ENCODE peak calls at places on chromosomes 16 and 17, in eight cellular contexts. S is left lung, R is tibial nerve, L is thoracic aorta, D is heart left ventricle, K is adrenal gland, T is upper lobe of right lung, H is endodermal cell. N is an unnamed sample. For H3K27me3, the result is how much of the 10 kb centered on the place peaks cover.

GRCh38 chr17:69501591-69502468 is 87.3 kb downstream of the MAP2K6 start:
- DNase-seq in D (peak), R (no peak), S (no peak), L (no peak), H (peak), T (no peak), K (no peak), N (peak)

GRCh38 chr16:72787519-72788268 is 260.2 kb downstream of the ZFHX3 start:
- DNase-seq in D (peak), R (peak), T (peak), S (peak), H (peak), K (peak), L (peak), N (peak)

GRCh38 chr16:28193530-28194423 is 18.0 kb downstream of the XPO6 start:
- DNase-seq in R (no peak), D (no peak), K (no peak), T (no peak), L (no peak), S (no peak), H (no peak), N (peak)

GRCh38 chr17:78327880-78328279 is 32.0 kb downstream of the SOCS3 start:
- DNase-seq in H (no peak), K (no peak), S (no peak), R (no peak), D (no peak), T (no peak), L (no peak), N (no peak)

GRCh38 chr16:54672500-54672899 is 258.2 kb upstream of the IRX5 start:
- DNase-seq in H (no peak), S (no peak), K (no peak), R (no peak), T (no peak), D (no peak), L (no peak), N (no peak)

GRCh38 chr16:87457724-87458423 is 35.0 kb downstream of the ZCCHC14 start:
- DNase-seq in K (no peak), S (no peak), T (peak), H (peak), L (no peak), R (no peak), D (no peak), N (peak)

GRCh38 chr16:16067127-16067526 is 117.7 kb downstream of the ABCC1 start:
- DNase-seq in H (no peak), R (no peak), L (peak), D (peak), K (no peak), T (no peak), S (no peak), N (peak)

GRCh38 chr16:86990451-86990850 is 326.7 kb downstream of the C16orf95 start:
- DNase-seq in R (no peak), L (no peak), S (no peak), T (no peak), D (no peak), K (no peak), H (no peak), N (no peak)

GRCh38 chr16:87361916-87362619 is 21.5 kb downstream of the FBXO31 start:
- DNase-seq in L (no peak), K (no peak), D (no peak), H (no peak), R (no peak), S (no peak), T (no peak), N (no peak)

GRCh38 chr16:57572978-57573733 is 30.7 kb downstream of the ADGRG5 start:
- DNase-seq in S (no peak), D (no peak), T (no peak), K (no peak), L (no peak), H (no peak), R (no peak), N (no peak)

GRCh38 chr17:11921296-11921695 is 76.0 kb downstream of the ZNF18 start:
- DNase-seq in R (no peak), L (no peak), T (no peak), S (no peak), K (no peak), H (no peak), D (no peak), N (no peak)

GRCh38 chr16:56866955-56867830 is 2.2 kb downstream of the SLC12A3 start:
- DNase-seq in K (no peak), H (peak), D (no peak), S (no peak), R (no peak), T (no peak), L (no peak), N (no peak)

GRCh38 chr17:33684714-33685113 is 391.6 kb upstream of the ASIC2 start:
- DNase-seq in S (no peak), D (no peak), L (no peak), R (no peak), K (no peak), H (no peak), T (no peak), N (no peak)

GRCh38 chr16:87979352-87979751 is 28.1 kb downstream of the BANP start:
- DNase-seq in L (no peak), K (no peak), T (no peak), H (peak), S (no peak), R (no peak), D (peak), N (no peak)

GRCh38 chr16:24075929-24076716 is 180.0 kb upstream of the CACNG3 start:
- DNase-seq in K (no peak), L (no peak), R (no peak), H (peak), T (no peak), D (no peak), S (no peak), N (no peak)

GRCh38 chr17:36475346-36475970 is 11.0 kb upstream of the ZNHIT3 start:
- DNase-seq in H (no peak), R (no peak), S (no peak), K (no peak), D (no peak), T (no peak), L (no peak), N (no peak)

GRCh38 chr17:76251478-76252039 is 11.3 kb upstream of the RNF157 start:
- DNase-seq in H (peak), L (no peak), R (no peak), K (no peak), T (no peak), S (no peak), D (no peak), N (no peak)

GRCh38 chr17:17722906-17723353 is 41.7 kb downstream of the RAI1 start:
- DNase-seq in D (no peak), L (no peak), T (no peak), K (no peak), R (no peak), S (no peak), H (no peak), N (no peak)
- H3K27me3 ChIP-seq in D (under half), L (under half), T (under half), K (under half), R (under half), S (under half), H (under half), N (under half)

GRCh38 chr17:81903415-81903831 is 1.4 kb downstream of the NPB start:
- DNase-seq in T (peak), S (no peak), K (no peak), D (no peak), R (no peak), L (no peak), H (no peak), N (no peak)

GRCh38 chr17:81900181-81900820 is 1.7 kb upstream of the NPB start:
- DNase-seq in H (no peak), K (no peak), T (no peak), L (no peak), S (no peak), R (no peak), D (no peak), N (no peak)

GRCh38 chr17:81901167-81902022 is 643 bp upstream of the NPB start:
- DNase-seq in S (no peak), T (no peak), D (no peak), K (no peak), H (no peak), L (no peak), R (no peak), N (no peak)

GRCh38 chr17:81902653-81903414 is 796 bp downstream of the NPB start:
- DNase-seq in K (no peak), H (peak), D (peak), S (peak), R (no peak), T (peak), L (no peak), N (no peak)

GRCh38 chr17:81902023-81902652 is at the start of gene NPB:
- DNase-seq in L (no peak), H (peak), D (peak), R (no peak), K (no peak), T (peak), S (peak), N (no peak)
- H3K4me3 ChIP-seq in L (peak), H (no peak), D (no peak), R (peak), K (no peak), T (peak), S (peak), N (peak)

DNA sequence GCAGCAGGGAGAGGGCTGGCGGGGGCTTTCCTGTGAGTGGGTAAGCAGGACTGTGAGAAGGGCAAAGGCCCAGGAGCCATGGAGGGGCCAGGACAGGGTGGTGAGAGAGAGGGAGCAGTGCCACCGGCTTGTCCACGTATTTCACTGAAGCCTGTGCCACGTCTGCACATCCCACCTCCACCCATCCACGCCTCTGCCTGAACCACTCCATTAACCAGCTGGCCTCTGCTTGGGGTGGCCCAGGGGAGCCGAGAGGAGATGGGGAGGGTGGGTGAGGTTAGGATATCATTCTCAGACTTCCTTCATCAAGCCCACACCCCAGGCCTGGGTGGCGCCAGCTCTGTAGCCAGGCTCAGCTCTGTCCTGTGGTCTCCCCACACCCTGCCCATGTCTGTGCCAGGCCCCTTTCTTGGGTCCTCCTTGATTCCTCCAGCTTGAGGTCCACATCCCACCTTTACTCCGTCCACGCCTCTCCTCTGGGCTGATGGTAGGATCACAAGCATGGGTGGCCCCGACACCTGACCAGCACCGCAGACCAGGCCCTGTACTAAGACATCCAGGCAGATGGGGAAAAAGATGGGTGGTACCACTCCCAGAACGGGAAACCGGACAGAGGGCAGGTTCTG is 3.2 kb upstream of the FN3K start:
- DNase-seq in L (no peak), R (no peak), S (peak), T (no peak), K (no peak), D (no peak), H (no peak), N (no peak)
- TF ChIP-seq CTCF in L (no peak), R (no peak), S (no peak), T (no peak), K (no peak), D (no peak), H (no peak), N (no peak)

GRCh38 chr16:10876305-10876704 is 697 bp upstream of the CIITA start:
- DNase-seq in K (no peak), D (no peak), R (no peak), L (no peak), T (no peak), H (no peak), S (no peak), N (no peak)

GRCh38 chr16:10878644-10879498 is 1.9 kb downstream of the CIITA start:
- DNase-seq in R (no peak), L (no peak), K (peak), S (peak), D (peak), T (peak), H (peak), N (no peak)

GRCh38 chr16:10878328-10878643 is 1.3 kb downstream of the CIITA start:
- DNase-seq in D (no peak), H (no peak), T (no peak), R (no peak), S (no peak), L (no peak), K (no peak), N (no peak)

GRCh38 chr16:10877472-10877946 is 507 bp downstream of the CIITA start:
- DNase-seq in L (no peak), S (no peak), T (peak), R (no peak), K (no peak), H (no peak), D (no peak), N (no peak)

GRCh38 chr16:10876799-10877341 is at the start of gene CIITA:
- DNase-seq in L (peak), D (peak), R (peak), H (peak), T (peak), K (peak), S (no peak), N (peak)
- H3K27me3 ChIP-seq in L (under half), D (under half), R (under half), H (half or more), T (under half), K (under half), S (under half), N (under half)

GRCh38 chr17:81342062-81342699 is 47.1 kb upstream of the SLC38A10 start:
- DNase-seq in L (no peak), D (no peak), T (no peak), S (no peak), R (no peak), H (peak), K (no peak), N (no peak)

GRCh38 chr17:81339502-81340296 is 44.6 kb upstream of the SLC38A10 start:
- DNase-seq in D (no peak), R (no peak), S (no peak), K (no peak), T (peak), H (peak), L (no peak), N (no peak)

GRCh38 chr17:81339180-81339501 is 44.0 kb upstream of the SLC38A10 start:
- DNase-seq in R (no peak), D (no peak), K (no peak), T (no peak), L (no peak), H (peak), S (no peak), N (no peak)

GRCh38 chr17:81341347-81342061 is 46.4 kb upstream of the SLC38A10 start:
- DNase-seq in R (no peak), K (no peak), H (peak), S (no peak), D (no peak), T (no peak), L (no peak), N (no peak)

GRCh38 chr17:81340606-81341346 is 45.7 kb upstream of the SLC38A10 start:
- DNase-seq in D (no peak), S (no peak), H (peak), T (no peak), K (peak), L (no peak), R (no peak), N (no peak)
- H3K4me3 ChIP-seq in D (peak), S (peak), H (peak), T (peak), K (peak), L (peak), R (peak), N (no peak)

GRCh38 chr17:81345211-81346089 is 49.8 kb upstream of the BAHCC1 start:
- DNase-seq in T (peak), D (peak), H (peak), L (peak), K (peak), S (peak), R (peak), N (no peak)
- TF ChIP-seq CTCF in T (peak), D (no peak), H (peak), L (peak), K (no peak), S (no peak), R (peak), N (peak)

GRCh38 chr16:3187798-3188674 is at the start of gene OR1F1:
- DNase-seq in D (no peak), H (peak), S (no peak), K (no peak), R (no peak), L (no peak), T (no peak), N (no peak)

GRCh38 chr16:3188675-3188924 is 596 bp downstream of the OR1F1 start:
- DNase-seq in R (no peak), D (no peak), T (no peak), S (no peak), K (no peak), H (no peak), L (no peak), N (no peak)

GRCh38 chr16:3189869-3190268 is 1.9 kb downstream of the OR1F1 start:
- DNase-seq in L (no peak), R (no peak), D (no peak), T (no peak), K (no peak), H (peak), S (no peak), N (no peak)

GRCh38 chr16:3190949-3191353 is 2.9 kb downstream of the OR1F1 start:
- DNase-seq in R (no peak), L (no peak), H (no peak), S (no peak), K (no peak), D (no peak), T (no peak), N (no peak)

GRCh38 chr16:3188925-3189825 is 1.2 kb downstream of the OR1F1 start:
- DNase-seq in L (no peak), K (no peak), D (no peak), H (peak), S (no peak), T (no peak), R (no peak), N (no peak)
- H3K27me3 ChIP-seq in L (under half), K (half or more), D (half or more), H (under half), S (half or more), T (half or more), R (half or more), N (under half)

GRCh38 chr16:84730406-84731106 is 30.8 kb downstream of the USP10 start:
- DNase-seq in D (peak), L (no peak), R (no peak), H (no peak), T (peak), K (peak), S (no peak), N (peak)

GRCh38 chr16:84728853-84729424 is 29.1 kb downstream of the USP10 start:
- DNase-seq in S (no peak), T (no peak), H (no peak), L (no peak), R (no peak), K (no peak), D (no peak), N (no peak)

GRCh38 chr16:84735846-84736586 is 36.2 kb downstream of the USP10 start:
- DNase-seq in S (no peak), L (no peak), D (peak), T (no peak), H (no peak), R (no peak), K (peak), N (no peak)

GRCh38 chr16:84729716-84730320 is 30.0 kb downstream of the USP10 start:
- DNase-seq in L (no peak), K (no peak), H (no peak), D (no peak), T (no peak), S (no peak), R (no peak), N (no peak)

DNA sequence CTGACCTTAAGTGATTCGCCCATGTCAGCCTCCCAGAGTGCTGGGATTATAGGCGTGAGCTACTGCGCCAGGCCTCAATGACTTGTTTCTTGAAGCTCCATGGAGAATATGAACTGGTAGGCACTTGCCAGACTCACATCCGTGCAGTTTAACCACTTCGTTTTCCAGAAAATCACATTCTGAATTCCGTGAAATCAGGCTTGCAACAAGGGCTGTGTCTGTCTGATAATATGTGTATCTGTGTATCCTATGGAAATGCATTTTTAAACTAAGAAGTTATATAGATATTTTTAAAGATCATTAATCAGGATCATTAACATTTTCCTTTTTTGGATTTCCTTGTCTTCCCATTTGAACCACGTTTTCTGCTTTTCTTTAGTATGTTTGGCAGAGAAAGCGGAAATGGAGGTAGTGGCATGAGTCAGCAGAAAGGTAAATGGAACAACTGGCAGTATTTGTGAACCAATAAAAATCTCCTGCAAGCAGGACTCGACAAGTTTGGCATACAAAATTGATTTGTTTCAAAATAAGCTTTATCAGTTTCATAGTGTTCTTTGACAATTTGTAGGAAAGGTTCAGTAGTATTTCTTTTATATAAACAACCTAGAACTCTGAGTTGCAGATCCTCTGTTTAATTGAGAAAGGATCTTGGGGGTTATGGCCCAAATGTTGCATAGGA is 33.0 kb downstream of the USP10 start:
- DNase-seq in S (no peak), H (no peak), T (no peak), L (no peak), D (no peak), K (no peak), R (no peak), N (no peak)
- H3K4me3 ChIP-seq in S (no peak), H (no peak), T (no peak), L (no peak), D (no peak), K (no peak), R (no peak), N (no peak)

DNA sequence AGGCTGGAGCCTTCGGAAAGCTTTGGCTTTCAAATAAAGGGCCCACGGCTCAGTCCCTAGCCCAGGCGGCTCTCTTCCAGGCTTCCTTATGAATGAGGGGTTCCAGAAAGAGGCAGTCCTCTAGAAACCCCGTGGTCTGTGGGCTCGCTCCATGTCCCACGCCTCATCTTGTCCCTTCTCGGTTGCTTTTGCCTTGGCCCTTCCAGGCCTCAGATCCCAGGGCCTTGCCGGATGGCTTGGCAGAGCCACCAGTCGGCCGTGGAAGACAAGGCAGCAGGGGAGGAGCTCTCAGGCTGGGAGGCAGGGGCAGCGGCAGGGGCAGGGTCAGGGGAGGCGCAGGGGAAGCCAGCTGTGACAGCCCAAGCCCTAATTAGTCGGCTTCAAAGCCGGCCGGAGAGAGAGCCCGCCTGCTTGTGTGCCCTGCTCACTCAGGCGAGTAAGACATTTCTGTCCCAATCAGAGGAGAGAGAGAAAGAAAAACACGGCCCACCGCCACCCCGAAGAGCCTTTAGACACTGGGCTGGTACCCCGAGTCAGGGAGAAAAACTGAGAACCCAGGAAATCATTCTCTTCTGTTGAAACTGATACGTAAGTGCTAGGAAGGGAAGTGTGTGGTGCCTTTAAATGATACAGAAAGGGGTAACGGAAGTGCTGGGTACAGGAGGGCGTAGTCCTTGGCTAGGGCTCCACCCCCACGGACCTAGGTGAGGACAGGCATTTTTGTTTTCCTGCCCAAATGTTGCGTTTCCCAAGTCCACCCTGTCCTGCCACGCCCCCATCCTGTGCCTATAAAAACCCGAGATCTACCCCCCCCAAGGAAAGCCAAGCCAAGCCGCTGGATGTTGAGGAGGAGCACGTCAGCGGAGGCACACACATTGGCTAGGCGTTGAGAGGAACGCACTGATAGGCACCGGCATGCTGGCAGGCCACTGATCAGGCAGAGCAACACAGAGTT is 27.8 kb upstream of the MEIOC start:
- DNase-seq in R (peak), K (peak), S (no peak), L (no peak), T (no peak), H (peak), D (peak), N (no peak)
- TF ChIP-seq CTCF in R (no peak), K (no peak), S (no peak), L (no peak), T (no peak), H (no peak), D (no peak), N (no peak)